ENCODE peak calls at places on chromosomes 11 and 22, in eight cellular contexts. U, P, M, F, T, I, Y and X are unnamed samples.

GRCh38 chr11:112801286-112802088 is 159.7 kb upstream of the NCAM1 start:
- DNase-seq in U (no peak), P (no peak), M (no peak), F (no peak), T (no peak), I (no peak), Y (no peak), X (peak; percentile 15)

GRCh38 chr22:44359496-44360110 is 46.9 kb upstream of the SHISAL1 start:
- DNase-seq in U (no peak), P (no peak), M (no peak), F (no peak), T (no peak), I (no peak), Y (no peak), X (no peak)

GRCh38 chr11:86174101-86175046 is 70.2 kb upstream of the EED start:
- DNase-seq in U (peak; percentile 100), P (no peak), M (peak; percentile 90), F (peak; percentile 27), T (no peak), I (no peak), Y (peak; percentile 67), X (no peak)

GRCh38 chr11:24502425-24502824 is 5.6 kb downstream of the LUZP2 start:
- DNase-seq in U (no peak), P (no peak), M (no peak), F (no peak), T (no peak), I (no peak), Y (no peak), X (no peak)

GRCh38 chr22:23675502-23676415 is 15.1 kb upstream of the RGL4 start:
- DNase-seq in U (no peak), P (no peak), M (peak; percentile 88), F (no peak), T (no peak), I (no peak), Y (no peak), X (no peak)

GRCh38 chr11:35553021-35553420 is 27.6 kb upstream of the PAMR1 start:
- DNase-seq in U (no peak), P (no peak), M (no peak), F (no peak), T (no peak), I (no peak), Y (no peak), X (no peak)

GRCh38 chr22:22938672-22939536 is 51.3 kb downstream of the IGLL5 start:
- DNase-seq in U (no peak), P (no peak), M (no peak), F (no peak), T (no peak), I (no peak), Y (no peak), X (no peak)

GRCh38 chr11:68212421-68213134 is 518 bp downstream of the KMT5B start:
- DNase-seq in U (peak; percentile 70), P (peak; percentile 51), M (no peak), F (peak; percentile 39), T (peak; percentile 82), I (peak; percentile 54), Y (peak; percentile 79), X (peak; percentile 57)

GRCh38 chr11:61587541-61587941 is 6.7 kb upstream of the SYT7 start:
- DNase-seq in U (peak; percentile 58), P (peak; percentile 49), M (no peak), F (no peak), T (peak; percentile 75), I (no peak), Y (peak; percentile 50), X (peak; percentile 70)

GRCh38 chr22:29457730-29458129 is 19.3 kb downstream of the RFPL1 start:
- DNase-seq in U (peak; percentile 22), P (peak; percentile 5), M (no peak), F (no peak), T (peak; percentile 93), I (no peak), Y (no peak), X (peak; percentile 57)

GRCh38 chr22:19884954-19885751 is 30.5 kb upstream of the GNB1L start:
- DNase-seq in U (no peak), P (no peak), M (peak; percentile 54), F (no peak), T (no peak), I (no peak), Y (no peak), X (no peak)